ENCODE peak calls at places on chromosomes 6 and 20, in four cellular contexts. Q is tibial nerve, U is heart left ventricle, H is stomach. N is an unnamed sample.

GRCh38 chr6:158707120-158707519 is 57.3 kb downstream of the SYTL3 start:
- DNase-seq in Q (no peak), U (peak), H (peak), N (peak)

GRCh38 chr6:100620085-100620484 is 155.4 kb upstream of the SIM1 start:
- DNase-seq in Q (no peak), H (no peak), U (no peak), N (peak)

GRCh38 chr6:56517155-56517745 is 125.4 kb downstream of the DST start:
- DNase-seq in H (no peak), U (no peak), Q (no peak), N (no peak)

GRCh38 chr6:9439931-9440330 is 974.9 kb downstream of the TFAP2A start:
- DNase-seq in Q (no peak), H (no peak), U (no peak), N (no peak)

GRCh38 chr6:158081657-158081935 is 86.5 kb downstream of the SERAC1 start:
- DNase-seq in Q (no peak), H (no peak), U (no peak), N (no peak)

GRCh38 chr6:57432162-57432561 is 114.7 kb downstream of the PRIM2 start:
- DNase-seq in H (no peak), Q (no peak), U (no peak), N (peak)

GRCh38 chr6:89840538-89840937 is 10.9 kb downstream of the CASP8AP2 start:
- DNase-seq in U (peak), H (no peak), Q (no peak), N (peak)

GRCh38 chr20:61328906-61329558 is 77.0 kb downstream of the CDH4 start:
- DNase-seq in Q (no peak), U (no peak), H (no peak), N (peak)

GRCh38 chr6:7262037-7262461 is 51.0 kb downstream of the SSR1 start:
- DNase-seq in H (no peak), U (no peak), Q (no peak), N (no peak)

GRCh38 chr6:15523679-15524630 is 138.9 kb downstream of the DTNBP1 start:
- DNase-seq in H (no peak), Q (no peak), U (no peak), N (no peak)

GRCh38 chr6:144993870-144994269 is 708.7 kb downstream of the UTRN start:
- DNase-seq in H (no peak), U (no peak), Q (no peak), N (peak)

GRCh38 chr20:13913517-13913916 is 76.9 kb downstream of the SEL1L2 start:
- DNase-seq in H (no peak), Q (no peak), U (no peak), N (no peak)

GRCh38 chr6:125075741-125076481 is 77.7 kb upstream of the TPD52L1 start:
- DNase-seq in U (no peak), Q (no peak), H (no peak), N (no peak)

GRCh38 chr6:68343901-68344300 is 291.2 kb upstream of the ADGRB3 start:
- DNase-seq in Q (no peak), U (no peak), H (no peak), N (no peak)
- TF ChIP-seq CTCF in Q (peak), U (no peak), H (no peak), N (no peak)

GRCh38 chr6:63571883-63572732 is at the start of the genes LOC128125822 and PTP4A1:
- DNase-seq in U (peak), H (peak), Q (peak), N (peak)
- TF ChIP-seq CTCF in U (no peak), H (no peak), Q (peak), N (no peak)

DNA sequence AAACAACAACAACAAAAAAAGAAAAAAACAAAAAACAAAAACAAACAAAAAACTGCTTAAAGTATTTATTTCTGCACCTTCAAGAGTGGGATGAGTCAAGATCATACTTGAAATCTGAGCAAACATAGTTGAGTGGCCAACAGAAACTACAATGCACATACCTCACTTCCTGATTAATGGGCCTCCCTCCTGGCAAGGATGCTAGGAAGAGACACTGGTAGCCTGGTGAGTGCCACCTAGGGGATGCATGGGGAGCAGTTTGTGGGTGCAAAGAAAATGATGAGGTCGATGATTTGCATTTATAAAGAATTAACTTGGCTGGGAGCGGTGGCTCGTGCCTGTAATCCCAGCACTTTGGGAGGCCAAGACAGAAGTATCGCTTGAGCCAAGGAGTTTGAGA is 808.1 kb downstream of the MAFB start:
- DNase-seq in Q (no peak), H (no peak), U (no peak), N (peak)
- TF ChIP-seq CTCF in Q (no peak), H (no peak), U (no peak), N (no peak)

DNA sequence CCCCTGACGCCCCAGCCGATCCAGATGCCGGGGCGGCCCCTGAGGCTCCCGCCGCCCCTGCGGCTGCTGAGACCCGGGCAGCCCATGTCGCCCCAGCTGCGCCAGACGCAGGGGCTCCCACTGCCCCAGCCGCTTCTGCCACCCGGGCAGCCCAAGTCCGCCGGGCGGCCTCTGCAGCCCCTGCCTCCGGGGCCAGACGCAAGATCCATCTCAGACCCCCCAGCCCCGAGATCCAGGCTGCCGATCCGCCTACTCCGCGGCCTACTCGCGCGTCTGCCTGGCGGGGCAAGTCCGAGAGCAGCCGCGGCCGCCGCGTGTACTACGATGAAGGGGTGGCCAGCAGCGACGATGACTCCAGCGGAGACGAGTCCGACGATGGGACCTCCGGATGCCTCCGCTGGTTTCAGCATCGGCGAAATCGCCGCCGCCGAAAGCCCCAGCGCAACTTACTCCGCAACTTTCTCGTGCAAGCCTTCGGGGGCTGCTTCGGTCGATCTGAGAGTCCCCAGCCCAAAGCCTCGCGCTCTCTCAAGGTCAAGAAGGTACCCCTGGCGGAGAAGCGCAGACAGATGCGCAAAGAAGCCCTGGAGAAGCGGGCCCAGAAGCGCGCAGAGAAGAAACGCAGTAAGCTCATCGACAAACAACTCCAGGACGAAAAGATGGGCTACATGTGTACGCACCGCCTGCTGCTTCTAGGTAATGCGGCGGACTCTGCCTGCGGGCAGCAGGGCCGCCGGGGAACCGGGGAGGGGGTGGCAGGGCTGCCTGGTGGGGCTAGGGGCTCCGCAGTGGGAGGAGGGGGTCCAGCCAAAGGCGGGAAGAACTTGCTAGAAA is 2.3 kb downstream of the GNAS start:
- DNase-seq in H (no peak), Q (no peak), U (no peak), N (no peak)
- TF ChIP-seq CTCF in H (no peak), Q (no peak), U (no peak), N (no peak)

GRCh38 chr6:95417856-95418255 is 159.5 kb upstream of the MANEA start:
- DNase-seq in Q (no peak), U (no peak), H (no peak), N (no peak)

GRCh38 chr6:95408111-95408510 is 169.2 kb upstream of the MANEA start:
- DNase-seq in H (no peak), Q (no peak), U (no peak), N (no peak)

GRCh38 chr6:95410168-95410567 is 167.2 kb upstream of the MANEA start:
- DNase-seq in Q (no peak), U (no peak), H (no peak), N (no peak)

DNA sequence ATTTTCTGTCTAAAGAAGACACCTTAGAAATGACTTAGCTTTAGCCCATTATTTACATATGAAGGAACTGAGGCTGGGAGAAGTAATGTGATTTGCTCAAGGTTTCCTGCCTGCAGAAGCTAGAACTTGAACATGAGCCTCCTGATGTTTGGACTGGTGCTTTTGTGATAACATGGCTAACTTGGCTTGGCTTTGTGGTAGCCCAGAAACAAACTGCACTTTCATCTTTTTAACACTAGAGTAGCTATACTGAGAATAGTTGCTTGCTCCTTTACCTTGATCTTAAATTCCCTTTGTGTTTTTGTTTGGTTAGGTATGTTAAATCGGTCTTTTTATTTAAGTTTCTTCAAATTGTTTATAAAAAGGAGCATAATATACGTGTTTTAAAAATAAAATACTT is 163.5 kb upstream of the MANEA start:
- DNase-seq in U (no peak), H (no peak), Q (no peak), N (no peak)
- TF ChIP-seq CTCF in U (no peak), H (no peak), Q (no peak), N (no peak)